ENCODE peak calls at places on chromosomes 13 and 19, in four cellular contexts. H is A673, P is skeletal muscle cell, U is C1 segment of cervical spinal cord. B is an unnamed sample.

GRCh38 chr13:43787518-43787891 is 733 bp upstream of the ENOX1 start:
- DNase-seq in H (no peak), P (no peak), U (no peak), B (no peak)

GRCh38 chr19:44925114-44925891 is 10.9 kb downstream of the APOC1 start:
- DNase-seq in H (no peak), P (peak), U (peak), B (no peak)

GRCh38 chr13:94239135-94239534 is 240.3 kb downstream of the DCT start:
- DNase-seq in H (peak), P (no peak), U (no peak), B (no peak)

GRCh38 chr19:41944336-41944735 is 14.8 kb downstream of the RABAC1 start:
- DNase-seq in H (no peak), P (no peak), U (no peak), B (no peak)

GRCh38 chr19:35704218-35704617 is at the start of gene ZBTB32:
- DNase-seq in H (peak), P (no peak), U (no peak), B (no peak)

GRCh38 chr19:58394821-58395219 is 636 bp upstream of the RNF225 start:
- DNase-seq in H (no peak), P (no peak), U (no peak), B (no peak)

GRCh38 chr13:87497426-87497825 is 173.7 kb upstream of the SLITRK5 start:
- DNase-seq in H (no peak), P (no peak), U (no peak), B (no peak)

GRCh38 chr19:13241321-13242104 is 91.3 kb downstream of the IER2 start:
- DNase-seq in H (no peak), P (no peak), U (no peak), B (no peak)

GRCh38 chr13:100235311-100235901 is 146.5 kb downstream of the PCCA start:
- DNase-seq in H (peak), P (peak), U (no peak), B (peak)

GRCh38 chr13:26335158-26335557 is 81.2 kb downstream of the CDK8 start:
- DNase-seq in H (no peak), P (no peak), U (no peak), B (no peak)

GRCh38 chr19:3270908-3271307 is 46.4 kb downstream of the CELF5 start:
- DNase-seq in H (peak), P (no peak), U (no peak), B (peak)

GRCh38 chr19:22622901-22623840 is 11.0 kb upstream of the ZNF492 start:
- DNase-seq in H (no peak), P (no peak), U (no peak), B (no peak)

GRCh38 chr19:21269813-21270212 is 59.4 kb downstream of the ZNF708 start:
- DNase-seq in H (no peak), P (no peak), U (no peak), B (no peak)

GRCh38 chr13:24168980-24169379 is 8.5 kb downstream of the SPATA13 start:
- DNase-seq in H (no peak), P (no peak), U (no peak), B (no peak)

GRCh38 chr19:57110592-57111328 is 9.0 kb upstream of the USP29 start:
- DNase-seq in H (peak), P (no peak), U (no peak), B (no peak)

GRCh38 chr19:34512254-34512796 is 30.8 kb downstream of the WTIP start:
- DNase-seq in H (no peak), P (no peak), U (no peak), B (no peak)

GRCh38 chr13:51874651-51875050 is 12.9 kb downstream of the CCDC70 start:
- DNase-seq in H (no peak), P (no peak), U (no peak), B (no peak)

GRCh38 chr19:38266070-38266469 is 1.7 kb downstream of the SPINT2 start:
- DNase-seq in H (no peak), P (no peak), U (no peak), B (peak)

GRCh38 chr19:50536662-50537305 is 23.1 kb upstream of the ASPDH start:
- DNase-seq in H (no peak), P (no peak), U (no peak), B (no peak)

GRCh38 chr13:74128171-74128767 is 5.9 kb downstream of the KLF12 start:
- DNase-seq in H (no peak), P (no peak), U (no peak), B (no peak)

GRCh38 chr19:52992109-52993004 is 21.4 kb upstream of the ERVV-1 start:
- DNase-seq in H (no peak), P (no peak), U (no peak), B (no peak)

GRCh38 chr19:51698296-51698695 is 5.2 kb downstream of the SPACA6 start:
- DNase-seq in H (no peak), P (no peak), U (no peak), B (no peak)

GRCh38 chr19:1752757-1753728 is at the start of gene ONECUT3:
- DNase-seq in H (no peak), P (no peak), U (no peak), B (no peak)

GRCh38 chr13:57629821-57630235 is 1.7 kb upstream of the PCDH17 start:
- DNase-seq in H (peak), P (peak), U (peak), B (peak)

GRCh38 chr19:55041244-55041626 is 3.2 kb upstream of the GP6 start:
- DNase-seq in H (no peak), P (no peak), U (no peak), B (no peak)

GRCh38 chr19:35665157-35665556 is 1.2 kb upstream of the UPK1A start:
- DNase-seq in H (no peak), P (no peak), U (no peak), B (no peak)

GRCh38 chr19:17468302-17469091 is 1.8 kb upstream of the SLC27A1 start:
- DNase-seq in H (no peak), P (no peak), U (peak), B (no peak)

GRCh38 chr19:30340724-30341595 is 31.2 kb upstream of the ZNF536 start:
- DNase-seq in H (peak), P (no peak), U (no peak), B (no peak)

GRCh38 chr19:32869369-32870153 is at the start of gene SLC7A9:
- DNase-seq in H (no peak), P (no peak), U (no peak), B (no peak)

B was measured in NCI-H2081.